ENCODE peak calls at places on chromosomes 1 and 21, in seven cellular contexts. One of them, this sample, is unnamed.

GRCh38 chr1:205925730-205926129 is 17.5 kb downstream of the SLC26A9 start:
- DNase-seq in adipocyte: peak
- DNase-seq in pons: no peak
- DNase-seq in AG08395: peak
- DNase-seq in HEK293T: no peak
- DNase-seq in T-helper 17 cell: no peak
- DNase-seq in CD4-positive, alpha-beta T cell: no peak
- DNase-seq in this sample: no peak

GRCh38 chr21:39867198-39867650 is at the start of gene PCP4:
- DNase-seq in adipocyte: peak
- DNase-seq in pons: peak
- DNase-seq in T-helper 17 cell: no peak
- DNase-seq in CD4-positive, alpha-beta T cell: no peak
- DNase-seq in HEK293T: peak
- DNase-seq in AG08395: peak
- DNase-seq in this sample: peak

GRCh38 chr1:94121411-94121821 is 468 bp upstream of the ABCA4 start:
- DNase-seq in adipocyte: no peak
- DNase-seq in HEK293T: no peak
- DNase-seq in AG08395: no peak
- DNase-seq in pons: no peak
- DNase-seq in T-helper 17 cell: no peak
- DNase-seq in CD4-positive, alpha-beta T cell: no peak
- DNase-seq in this sample: no peak

GRCh38 chr1:94413311-94413710 is 4.9 kb upstream of the ABCD3 start:
- DNase-seq in AG08395: no peak
- DNase-seq in T-helper 17 cell: no peak
- DNase-seq in pons: no peak
- DNase-seq in HEK293T: no peak
- DNase-seq in adipocyte: no peak
- DNase-seq in CD4-positive, alpha-beta T cell: no peak
- DNase-seq in this sample: no peak

GRCh38 chr1:155052412-155053400 is 1.6 kb downstream of the ADAM15 start:
- DNase-seq in HEK293T: no peak
- DNase-seq in T-helper 17 cell: no peak
- DNase-seq in pons: no peak
- DNase-seq in CD4-positive, alpha-beta T cell: no peak
- DNase-seq in adipocyte: no peak
- DNase-seq in AG08395: peak
- DNase-seq in this sample: no peak

GRCh38 chr1:202944438-202944921 is 13.6 kb downstream of the ADIPOR1 start:
- DNase-seq in adipocyte: no peak
- DNase-seq in T-helper 17 cell: no peak
- DNase-seq in HEK293T: no peak
- DNase-seq in AG08395: no peak
- DNase-seq in pons: no peak
- DNase-seq in CD4-positive, alpha-beta T cell: no peak
- DNase-seq in this sample: no peak

GRCh38 chr1:246989901-246990300 is 18.0 kb downstream of the ZNF695 start:
- DNase-seq in AG08395: no peak
- DNase-seq in HEK293T: no peak
- DNase-seq in CD4-positive, alpha-beta T cell: no peak
- DNase-seq in pons: no peak
- DNase-seq in adipocyte: no peak
- DNase-seq in T-helper 17 cell: no peak
- DNase-seq in this sample: no peak

GRCh38 chr1:62508187-62508758 is 71.4 kb downstream of the USP1 start:
- DNase-seq in AG08395: peak
- DNase-seq in pons: peak
- DNase-seq in T-helper 17 cell: no peak
- DNase-seq in adipocyte: peak
- DNase-seq in CD4-positive, alpha-beta T cell: no peak
- DNase-seq in HEK293T: peak
- DNase-seq in this sample: peak

GRCh38 chr1:208270679-208271111 is 26.5 kb upstream of the PLXNA2 start:
- DNase-seq in adipocyte: peak
- DNase-seq in AG08395: no peak
- DNase-seq in pons: no peak
- DNase-seq in CD4-positive, alpha-beta T cell: no peak
- DNase-seq in HEK293T: no peak
- DNase-seq in T-helper 17 cell: no peak
- DNase-seq in this sample: no peak

GRCh38 chr1:234398849-234399381 is 25.7 kb downstream of the COA6 start:
- DNase-seq in T-helper 17 cell: no peak
- DNase-seq in adipocyte: no peak
- DNase-seq in pons: peak
- DNase-seq in HEK293T: no peak
- DNase-seq in AG08395: no peak
- DNase-seq in CD4-positive, alpha-beta T cell: no peak
- DNase-seq in this sample: no peak

GRCh38 chr1:110375490-110375889 is 15.3 kb downstream of the SLC16A4 start:
- DNase-seq in pons: no peak
- DNase-seq in HEK293T: no peak
- DNase-seq in CD4-positive, alpha-beta T cell: no peak
- DNase-seq in T-helper 17 cell: no peak
- DNase-seq in AG08395: no peak
- DNase-seq in adipocyte: no peak
- DNase-seq in this sample: no peak

GRCh38 chr1:245270063-245270462 is 115.3 kb downstream of the KIF26B start:
- DNase-seq in pons: no peak
- DNase-seq in HEK293T: no peak
- DNase-seq in CD4-positive, alpha-beta T cell: no peak
- DNase-seq in T-helper 17 cell: no peak
- DNase-seq in adipocyte: no peak
- DNase-seq in AG08395: no peak
- DNase-seq in this sample: no peak

GRCh38 chr1:235060607-235061470 is 67.8 kb downstream of the TOMM20 start:
- DNase-seq in HEK293T: no peak
- DNase-seq in CD4-positive, alpha-beta T cell: no peak
- DNase-seq in AG08395: peak
- DNase-seq in pons: no peak
- DNase-seq in adipocyte: peak
- DNase-seq in T-helper 17 cell: no peak
- DNase-seq in this sample: peak

GRCh38 chr1:228276901-228277490 is 69.2 kb downstream of the OBSCN start:
- DNase-seq in pons: no peak
- DNase-seq in HEK293T: no peak
- DNase-seq in T-helper 17 cell: no peak
- DNase-seq in CD4-positive, alpha-beta T cell: no peak
- DNase-seq in adipocyte: no peak
- DNase-seq in AG08395: no peak
- DNase-seq in this sample: no peak

GRCh38 chr1:55061000-55061705 is 21.8 kb downstream of the PCSK9 start:
- DNase-seq in adipocyte: no peak
- DNase-seq in HEK293T: no peak
- DNase-seq in T-helper 17 cell: no peak
- DNase-seq in pons: no peak
- DNase-seq in AG08395: no peak
- DNase-seq in CD4-positive, alpha-beta T cell: no peak
- DNase-seq in this sample: no peak

GRCh38 chr1:203117611-203118575 is 9.6 kb upstream of the ADORA1 start:
- DNase-seq in CD4-positive, alpha-beta T cell: no peak
- DNase-seq in HEK293T: peak
- DNase-seq in pons: no peak
- DNase-seq in AG08395: peak
- DNase-seq in T-helper 17 cell: no peak
- DNase-seq in adipocyte: peak
- DNase-seq in this sample: peak

GRCh38 chr1:81231729-81232038 is 569.0 kb upstream of the ADGRL2 start:
- DNase-seq in AG08395: peak
- DNase-seq in CD4-positive, alpha-beta T cell: no peak
- DNase-seq in HEK293T: no peak
- DNase-seq in T-helper 17 cell: no peak
- DNase-seq in pons: no peak
- DNase-seq in adipocyte: peak
- DNase-seq in this sample: no peak

GRCh38 chr1:245873883-245874671 is 633.0 kb downstream of the SMYD3 start:
- DNase-seq in adipocyte: peak
- DNase-seq in pons: no peak
- DNase-seq in HEK293T: no peak
- DNase-seq in AG08395: no peak
- DNase-seq in T-helper 17 cell: no peak
- DNase-seq in CD4-positive, alpha-beta T cell: no peak
- DNase-seq in this sample: no peak

GRCh38 chr1:8880068-8880676 is 1.7 kb upstream of the ENO1 start:
- DNase-seq in CD4-positive, alpha-beta T cell: no peak
- DNase-seq in T-helper 17 cell: no peak
- DNase-seq in adipocyte: peak
- DNase-seq in AG08395: peak
- DNase-seq in pons: peak
- DNase-seq in HEK293T: no peak
- DNase-seq in this sample: peak

GRCh38 chr1:201640624-201641023 is 101.7 kb downstream of the NAV1 start:
- DNase-seq in CD4-positive, alpha-beta T cell: no peak
- DNase-seq in HEK293T: no peak
- DNase-seq in pons: peak
- DNase-seq in T-helper 17 cell: no peak
- DNase-seq in adipocyte: peak
- DNase-seq in AG08395: peak
- DNase-seq in this sample: no peak

GRCh38 chr1:183106166-183106565 is 79.9 kb upstream of the LAMC2 start:
- DNase-seq in T-helper 17 cell: no peak
- DNase-seq in adipocyte: peak
- DNase-seq in CD4-positive, alpha-beta T cell: no peak
- DNase-seq in HEK293T: no peak
- DNase-seq in pons: no peak
- DNase-seq in AG08395: no peak
- DNase-seq in this sample: no peak

GRCh38 chr1:16122361-16122881 is 33.4 kb downstream of the EPHA2 start:
- DNase-seq in T-helper 17 cell: no peak
- DNase-seq in AG08395: peak
- DNase-seq in HEK293T: no peak
- DNase-seq in adipocyte: no peak
- DNase-seq in pons: no peak
- DNase-seq in CD4-positive, alpha-beta T cell: no peak
- DNase-seq in this sample: no peak

GRCh38 chr1:74609810-74610371 is 63.7 kb downstream of the ERICH3 start:
- DNase-seq in HEK293T: no peak
- DNase-seq in CD4-positive, alpha-beta T cell: no peak
- DNase-seq in adipocyte: no peak
- DNase-seq in AG08395: no peak
- DNase-seq in pons: no peak
- DNase-seq in T-helper 17 cell: no peak
- DNase-seq in this sample: no peak

GRCh38 chr21:16713331-16714114 is 799.3 kb upstream of the CXADR start:
- DNase-seq in T-helper 17 cell: no peak
- DNase-seq in HEK293T: no peak
- DNase-seq in pons: no peak
- DNase-seq in adipocyte: peak
- DNase-seq in AG08395: peak
- DNase-seq in CD4-positive, alpha-beta T cell: no peak
- DNase-seq in this sample: no peak

GRCh38 chr1:58922302-58923089 is 138.6 kb upstream of the JUN start:
- DNase-seq in HEK293T: no peak
- DNase-seq in adipocyte: no peak
- DNase-seq in AG08395: no peak
- DNase-seq in T-helper 17 cell: peak
- DNase-seq in CD4-positive, alpha-beta T cell: no peak
- DNase-seq in pons: peak
- DNase-seq in this sample: no peak

GRCh38 chr1:116167625-116168276 is 56.6 kb downstream of the MAB21L3 start:
- DNase-seq in T-helper 17 cell: no peak
- DNase-seq in pons: no peak
- DNase-seq in CD4-positive, alpha-beta T cell: no peak
- DNase-seq in adipocyte: peak
- DNase-seq in AG08395: peak
- DNase-seq in HEK293T: no peak
- DNase-seq in this sample: no peak

GRCh38 chr21:42350899-42351543 is at the start of gene TFF2:
- DNase-seq in CD4-positive, alpha-beta T cell: no peak
- DNase-seq in T-helper 17 cell: no peak
- DNase-seq in HEK293T: no peak
- DNase-seq in adipocyte: no peak
- DNase-seq in pons: no peak
- DNase-seq in AG08395: no peak
- DNase-seq in this sample: no peak

GRCh38 chr21:17045214-17045835 is 467.5 kb upstream of the CXADR start:
- DNase-seq in T-helper 17 cell: no peak
- DNase-seq in pons: peak
- DNase-seq in AG08395: peak
- DNase-seq in CD4-positive, alpha-beta T cell: no peak
- DNase-seq in HEK293T: peak
- DNase-seq in adipocyte: peak
- DNase-seq in this sample: peak

GRCh38 chr1:202619528-202619927 is 90.7 kb downstream of the SYT2 start:
- DNase-seq in AG08395: no peak
- DNase-seq in pons: no peak
- DNase-seq in T-helper 17 cell: no peak
- DNase-seq in HEK293T: no peak
- DNase-seq in adipocyte: no peak
- DNase-seq in CD4-positive, alpha-beta T cell: no peak
- DNase-seq in this sample: no peak

GRCh38 chr1:3836421-3836820 is 20.6 kb downstream of the CEP104 start:
- DNase-seq in adipocyte: no peak
- DNase-seq in T-helper 17 cell: no peak
- DNase-seq in CD4-positive, alpha-beta T cell: no peak
- DNase-seq in HEK293T: no peak
- DNase-seq in pons: no peak
- DNase-seq in AG08395: no peak
- DNase-seq in this sample: no peak

GRCh38 chr1:24216254-24216653 is 29.2 kb upstream of the IFNLR1 start:
- DNase-seq in adipocyte: peak
- DNase-seq in T-helper 17 cell: no peak
- DNase-seq in AG08395: no peak
- DNase-seq in HEK293T: no peak
- DNase-seq in CD4-positive, alpha-beta T cell: no peak
- DNase-seq in pons: no peak
- DNase-seq in this sample: peak

GRCh38 chr1:154730251-154730650 is 122.3 kb upstream of the ADAR start:
- DNase-seq in CD4-positive, alpha-beta T cell: no peak
- DNase-seq in HEK293T: no peak
- DNase-seq in T-helper 17 cell: no peak
- DNase-seq in adipocyte: peak
- DNase-seq in AG08395: peak
- DNase-seq in pons: no peak
- DNase-seq in this sample: no peak

GRCh38 chr1:207890136-207890738 is 20.7 kb downstream of the CD34 start:
- DNase-seq in T-helper 17 cell: no peak
- DNase-seq in CD4-positive, alpha-beta T cell: no peak
- DNase-seq in pons: peak
- DNase-seq in HEK293T: no peak
- DNase-seq in AG08395: peak
- DNase-seq in adipocyte: peak
- DNase-seq in this sample: no peak